ENCODE peak calls at places on chromosomes 12 and 14, in five cellular contexts. One of them, this sample, is unnamed.

GRCh38 chr14:67313153-67313552 is 46.5 kb downstream of the ATP6V1D start:
- DNase-seq in NCI-H446: no peak
- DNase-seq in HTR-8/SVneo: no peak
- DNase-seq in activated T-cell treated with anti-CD3 and anti-CD28 coated beads for 1 hour: no peak
- DNase-seq in GM23248: no peak
- DNase-seq in this sample: no peak

GRCh38 chr14:63770187-63770807 is 42.4 kb upstream of the SGPP1 start:
- DNase-seq in NCI-H446: peak; percentile 36
- DNase-seq in HTR-8/SVneo: peak; percentile 94
- DNase-seq in activated T-cell treated with anti-CD3 and anti-CD28 coated beads for 1 hour: peak; percentile 41
- DNase-seq in GM23248: peak; percentile 73
- DNase-seq in this sample: peak; percentile 68

GRCh38 chr12:110370732-110371141 is 32.8 kb downstream of the ANAPC7 start:
- DNase-seq in NCI-H446: no peak
- DNase-seq in HTR-8/SVneo: no peak
- DNase-seq in activated T-cell treated with anti-CD3 and anti-CD28 coated beads for 1 hour: no peak
- DNase-seq in GM23248: no peak
- DNase-seq in this sample: no peak

GRCh38 chr14:93207468-93208308 is 632 bp downstream of the UBR7 start:
- DNase-seq in NCI-H446: peak; percentile 60
- DNase-seq in HTR-8/SVneo: peak; percentile 63
- DNase-seq in activated T-cell treated with anti-CD3 and anti-CD28 coated beads for 1 hour: no peak
- DNase-seq in GM23248: peak; percentile 78
- DNase-seq in this sample: peak; percentile 53

GRCh38 chr12:112419269-112420133 is 754 bp downstream of the PTPN11 start:
- DNase-seq in NCI-H446: peak; percentile 37
- DNase-seq in HTR-8/SVneo: peak; percentile 73
- DNase-seq in activated T-cell treated with anti-CD3 and anti-CD28 coated beads for 1 hour: peak; percentile 32
- DNase-seq in GM23248: peak; percentile 93
- DNase-seq in this sample: no peak

GRCh38 chr14:55773984-55774581 is 194.1 kb downstream of the KTN1 start:
- DNase-seq in NCI-H446: no peak
- DNase-seq in HTR-8/SVneo: no peak
- DNase-seq in activated T-cell treated with anti-CD3 and anti-CD28 coated beads for 1 hour: no peak
- DNase-seq in GM23248: no peak
- DNase-seq in this sample: no peak

GRCh38 chr14:59055439-59056045 is 132.9 kb upstream of the DAAM1 start:
- DNase-seq in NCI-H446: peak; percentile 36
- DNase-seq in HTR-8/SVneo: peak; percentile 53
- DNase-seq in activated T-cell treated with anti-CD3 and anti-CD28 coated beads for 1 hour: peak; percentile 4
- DNase-seq in GM23248: peak; percentile 58
- DNase-seq in this sample: peak; percentile 70

GRCh38 chr12:12537421-12537820 is 25.2 kb downstream of the DUSP16 start:
- DNase-seq in NCI-H446: no peak
- DNase-seq in HTR-8/SVneo: no peak
- DNase-seq in activated T-cell treated with anti-CD3 and anti-CD28 coated beads for 1 hour: no peak
- DNase-seq in GM23248: no peak
- DNase-seq in this sample: no peak

GRCh38 chr14:56474419-56475022 is 105.1 kb upstream of the TMEM260 start:
- DNase-seq in NCI-H446: peak; percentile 35
- DNase-seq in HTR-8/SVneo: peak; percentile 75
- DNase-seq in activated T-cell treated with anti-CD3 and anti-CD28 coated beads for 1 hour: no peak
- DNase-seq in GM23248: peak; percentile 59
- DNase-seq in this sample: peak; percentile 37

GRCh38 chr12:68102163-68102562 is 57.4 kb downstream of the IFNG start:
- DNase-seq in NCI-H446: no peak
- DNase-seq in HTR-8/SVneo: no peak
- DNase-seq in activated T-cell treated with anti-CD3 and anti-CD28 coated beads for 1 hour: no peak
- DNase-seq in GM23248: no peak
- DNase-seq in this sample: no peak

GRCh38 chr12:124392991-124393790 is 98.3 kb downstream of the RFLNA start:
- DNase-seq in NCI-H446: peak; percentile 87
- DNase-seq in HTR-8/SVneo: no peak
- DNase-seq in activated T-cell treated with anti-CD3 and anti-CD28 coated beads for 1 hour: no peak
- DNase-seq in GM23248: peak; percentile 72
- DNase-seq in this sample: no peak

GRCh38 chr12:2288471-2288870 is 235.7 kb downstream of the CACNA1C start:
- DNase-seq in NCI-H446: no peak
- DNase-seq in HTR-8/SVneo: no peak
- DNase-seq in activated T-cell treated with anti-CD3 and anti-CD28 coated beads for 1 hour: no peak
- DNase-seq in GM23248: no peak
- DNase-seq in this sample: no peak

GRCh38 chr14:105478624-105479305 is 4.1 kb downstream of the CRIP2 start:
- DNase-seq in NCI-H446: no peak
- DNase-seq in HTR-8/SVneo: no peak
- DNase-seq in activated T-cell treated with anti-CD3 and anti-CD28 coated beads for 1 hour: no peak
- DNase-seq in GM23248: no peak
- DNase-seq in this sample: no peak

GRCh38 chr14:78136695-78137094 is 33.5 kb upstream of the NRXN3 start:
- DNase-seq in NCI-H446: no peak
- DNase-seq in HTR-8/SVneo: no peak
- DNase-seq in activated T-cell treated with anti-CD3 and anti-CD28 coated beads for 1 hour: no peak
- DNase-seq in GM23248: no peak
- DNase-seq in this sample: no peak

GRCh38 chr12:48881652-48882324 is 16.1 kb upstream of the RND1 start:
- DNase-seq in NCI-H446: no peak
- DNase-seq in HTR-8/SVneo: no peak
- DNase-seq in activated T-cell treated with anti-CD3 and anti-CD28 coated beads for 1 hour: no peak
- DNase-seq in GM23248: peak; percentile 30
- DNase-seq in this sample: no peak

GRCh38 chr14:31207746-31208545 is at the start of gene HECTD1:
- DNase-seq in NCI-H446: peak; percentile 93
- DNase-seq in HTR-8/SVneo: peak; percentile 93
- DNase-seq in activated T-cell treated with anti-CD3 and anti-CD28 coated beads for 1 hour: peak; percentile 82
- DNase-seq in GM23248: peak; percentile 95
- DNase-seq in this sample: peak; percentile 84

GRCh38 chr12:1530592-1531159 is 63.7 kb downstream of the FBXL14 start:
- DNase-seq in NCI-H446: no peak
- DNase-seq in HTR-8/SVneo: no peak
- DNase-seq in activated T-cell treated with anti-CD3 and anti-CD28 coated beads for 1 hour: no peak
- DNase-seq in GM23248: peak; percentile 40
- DNase-seq in this sample: no peak